ENCODE peak calls at places on chromosomes 7 and 10, in ten cellular contexts. One of them, this sample, is unnamed. For H3K4me1, the result is how much of the 10 kb centered on the place peaks cover.

GRCh38 chr10:7704360-7704759 is 1.2 kb downstream of the ITIH2 start:
- DNase-seq in lower lobe of right lung: no peak
- DNase-seq in hepatocyte: no peak
- DNase-seq in PC-9: no peak
- DNase-seq in fibroblast of lung: no peak
- DNase-seq in heart right ventricle: no peak
- DNase-seq in OCI-LY7: no peak
- DNase-seq in uterus: no peak
- DNase-seq in GM23338: no peak
- DNase-seq in CD8-positive, alpha-beta T cell: no peak
- DNase-seq in this sample: no peak

GRCh38 chr10:7054915-7055314 is 355.9 kb downstream of the SFMBT2 start:
- DNase-seq in lower lobe of right lung: no peak
- DNase-seq in hepatocyte: no peak
- DNase-seq in PC-9: no peak
- DNase-seq in fibroblast of lung: peak
- DNase-seq in heart right ventricle: no peak
- DNase-seq in OCI-LY7: peak
- DNase-seq in uterus: no peak
- DNase-seq in GM23338: peak
- DNase-seq in CD8-positive, alpha-beta T cell: no peak
- DNase-seq in this sample: no peak

GRCh38 chr10:23053036-23053435 is 42.3 kb upstream of the MSRB2 start:
- DNase-seq in lower lobe of right lung: peak
- DNase-seq in hepatocyte: peak
- DNase-seq in PC-9: peak
- DNase-seq in fibroblast of lung: peak
- DNase-seq in heart right ventricle: no peak
- DNase-seq in OCI-LY7: no peak
- DNase-seq in uterus: no peak
- DNase-seq in GM23338: peak
- DNase-seq in CD8-positive, alpha-beta T cell: no peak
- DNase-seq in this sample: no peak

GRCh38 chr10:44051584-44052385 is 333.1 kb downstream of the CXCL12 start:
- DNase-seq in lower lobe of right lung: no peak
- DNase-seq in hepatocyte: no peak
- DNase-seq in PC-9: no peak
- DNase-seq in fibroblast of lung: peak
- DNase-seq in heart right ventricle: no peak
- DNase-seq in OCI-LY7: no peak
- DNase-seq in uterus: no peak
- DNase-seq in GM23338: no peak
- DNase-seq in CD8-positive, alpha-beta T cell: no peak
- DNase-seq in this sample: no peak

GRCh38 chr10:63586048-63586447 is 64.8 kb downstream of the REEP3 start:
- DNase-seq in lower lobe of right lung: no peak
- DNase-seq in hepatocyte: no peak
- DNase-seq in PC-9: no peak
- DNase-seq in fibroblast of lung: no peak
- DNase-seq in heart right ventricle: no peak
- DNase-seq in OCI-LY7: no peak
- DNase-seq in uterus: no peak
- DNase-seq in GM23338: no peak
- DNase-seq in CD8-positive, alpha-beta T cell: no peak
- DNase-seq in this sample: no peak

GRCh38 chr7:112550468-112551060 is 69.8 kb downstream of the LSMEM1 start:
- DNase-seq in lower lobe of right lung: no peak
- DNase-seq in hepatocyte: peak
- DNase-seq in PC-9: peak
- DNase-seq in fibroblast of lung: peak
- DNase-seq in heart right ventricle: peak
- DNase-seq in OCI-LY7: peak
- DNase-seq in uterus: no peak
- DNase-seq in GM23338: peak
- DNase-seq in CD8-positive, alpha-beta T cell: no peak
- DNase-seq in this sample: no peak

GRCh38 chr10:95266674-95267095 is 24.1 kb downstream of the PDLIM1 start:
- DNase-seq in lower lobe of right lung: no peak
- DNase-seq in hepatocyte: peak
- DNase-seq in PC-9: no peak
- DNase-seq in fibroblast of lung: peak
- DNase-seq in heart right ventricle: no peak
- DNase-seq in OCI-LY7: peak
- DNase-seq in uterus: no peak
- DNase-seq in GM23338: peak
- DNase-seq in CD8-positive, alpha-beta T cell: no peak
- DNase-seq in this sample: no peak

GRCh38 chr7:55878701-55879100 is 8.6 kb upstream of the ZNF713 start:
- DNase-seq in lower lobe of right lung: no peak
- DNase-seq in hepatocyte: no peak
- DNase-seq in PC-9: no peak
- DNase-seq in fibroblast of lung: no peak
- DNase-seq in heart right ventricle: no peak
- DNase-seq in OCI-LY7: no peak
- DNase-seq in uterus: no peak
- DNase-seq in GM23338: no peak
- DNase-seq in CD8-positive, alpha-beta T cell: no peak
- DNase-seq in this sample: no peak

GRCh38 chr10:43955002-43955596 is 306.4 kb upstream of the ZNF32 start:
- DNase-seq in lower lobe of right lung: no peak
- DNase-seq in hepatocyte: no peak
- DNase-seq in PC-9: no peak
- DNase-seq in fibroblast of lung: no peak
- DNase-seq in heart right ventricle: no peak
- DNase-seq in OCI-LY7: no peak
- DNase-seq in uterus: no peak
- DNase-seq in GM23338: peak
- DNase-seq in CD8-positive, alpha-beta T cell: no peak
- DNase-seq in this sample: no peak

GRCh38 chr7:94239661-94240234 is 154.9 kb upstream of the COL1A2 start:
- DNase-seq in lower lobe of right lung: peak
- DNase-seq in hepatocyte: no peak
- DNase-seq in PC-9: no peak
- DNase-seq in fibroblast of lung: no peak
- DNase-seq in heart right ventricle: peak
- DNase-seq in OCI-LY7: no peak
- DNase-seq in uterus: no peak
- DNase-seq in GM23338: peak
- DNase-seq in CD8-positive, alpha-beta T cell: no peak
- DNase-seq in this sample: no peak

GRCh38 chr10:112330607-112331160 is 43.2 kb upstream of the ACSL5 start:
- DNase-seq in lower lobe of right lung: no peak
- DNase-seq in hepatocyte: no peak
- DNase-seq in PC-9: no peak
- DNase-seq in fibroblast of lung: no peak
- DNase-seq in heart right ventricle: no peak
- DNase-seq in OCI-LY7: no peak
- DNase-seq in uterus: no peak
- DNase-seq in GM23338: no peak
- DNase-seq in CD8-positive, alpha-beta T cell: no peak
- DNase-seq in this sample: no peak

GRCh38 chr10:34222359-34222758 is 592.7 kb downstream of the PARD3 start:
- DNase-seq in lower lobe of right lung: no peak
- DNase-seq in hepatocyte: no peak
- DNase-seq in PC-9: no peak
- DNase-seq in fibroblast of lung: no peak
- DNase-seq in heart right ventricle: no peak
- DNase-seq in OCI-LY7: no peak
- DNase-seq in uterus: no peak
- DNase-seq in GM23338: no peak
- DNase-seq in CD8-positive, alpha-beta T cell: no peak
- DNase-seq in this sample: no peak

GRCh38 chr7:132930881-132931280 is 151.0 kb downstream of the CHCHD3 start:
- DNase-seq in lower lobe of right lung: no peak
- DNase-seq in hepatocyte: no peak
- DNase-seq in PC-9: no peak
- DNase-seq in fibroblast of lung: peak
- DNase-seq in heart right ventricle: no peak
- DNase-seq in OCI-LY7: peak
- DNase-seq in uterus: no peak
- DNase-seq in GM23338: peak
- DNase-seq in CD8-positive, alpha-beta T cell: no peak
- DNase-seq in this sample: no peak

GRCh38 chr10:91603173-91603572 is 29.7 kb downstream of the PPP1R3C start:
- DNase-seq in lower lobe of right lung: no peak
- DNase-seq in hepatocyte: no peak
- DNase-seq in PC-9: no peak
- DNase-seq in fibroblast of lung: no peak
- DNase-seq in heart right ventricle: no peak
- DNase-seq in OCI-LY7: no peak
- DNase-seq in uterus: no peak
- DNase-seq in GM23338: no peak
- DNase-seq in CD8-positive, alpha-beta T cell: no peak
- DNase-seq in this sample: no peak

GRCh38 chr7:50469181-50469580 is 19.0 kb upstream of the FIGNL1 start:
- DNase-seq in lower lobe of right lung: no peak
- DNase-seq in hepatocyte: no peak
- DNase-seq in PC-9: no peak
- DNase-seq in fibroblast of lung: no peak
- DNase-seq in heart right ventricle: no peak
- DNase-seq in OCI-LY7: no peak
- DNase-seq in uterus: no peak
- DNase-seq in GM23338: no peak
- DNase-seq in CD8-positive, alpha-beta T cell: no peak
- DNase-seq in this sample: no peak

GRCh38 chr7:50470250-50471163 is 20.4 kb upstream of the FIGNL1 start:
- DNase-seq in lower lobe of right lung: no peak
- DNase-seq in hepatocyte: no peak
- DNase-seq in PC-9: no peak
- DNase-seq in fibroblast of lung: no peak
- DNase-seq in heart right ventricle: no peak
- DNase-seq in OCI-LY7: no peak
- DNase-seq in uterus: no peak
- DNase-seq in GM23338: no peak
- DNase-seq in CD8-positive, alpha-beta T cell: no peak
- DNase-seq in this sample: no peak

GRCh38 chr7:50466815-50467569 is 16.8 kb upstream of the FIGNL1 start:
- DNase-seq in lower lobe of right lung: no peak
- DNase-seq in hepatocyte: no peak
- DNase-seq in PC-9: no peak
- DNase-seq in fibroblast of lung: no peak
- DNase-seq in heart right ventricle: no peak
- DNase-seq in OCI-LY7: no peak
- DNase-seq in uterus: no peak
- DNase-seq in GM23338: no peak
- DNase-seq in CD8-positive, alpha-beta T cell: no peak
- DNase-seq in this sample: no peak

GRCh38 chr7:50471970-50472369 is 21.8 kb upstream of the FIGNL1 start:
- DNase-seq in lower lobe of right lung: no peak
- DNase-seq in hepatocyte: no peak
- DNase-seq in PC-9: no peak
- DNase-seq in fibroblast of lung: no peak
- DNase-seq in heart right ventricle: no peak
- DNase-seq in OCI-LY7: no peak
- DNase-seq in uterus: no peak
- DNase-seq in GM23338: no peak
- DNase-seq in CD8-positive, alpha-beta T cell: no peak
- DNase-seq in this sample: no peak

DNA sequence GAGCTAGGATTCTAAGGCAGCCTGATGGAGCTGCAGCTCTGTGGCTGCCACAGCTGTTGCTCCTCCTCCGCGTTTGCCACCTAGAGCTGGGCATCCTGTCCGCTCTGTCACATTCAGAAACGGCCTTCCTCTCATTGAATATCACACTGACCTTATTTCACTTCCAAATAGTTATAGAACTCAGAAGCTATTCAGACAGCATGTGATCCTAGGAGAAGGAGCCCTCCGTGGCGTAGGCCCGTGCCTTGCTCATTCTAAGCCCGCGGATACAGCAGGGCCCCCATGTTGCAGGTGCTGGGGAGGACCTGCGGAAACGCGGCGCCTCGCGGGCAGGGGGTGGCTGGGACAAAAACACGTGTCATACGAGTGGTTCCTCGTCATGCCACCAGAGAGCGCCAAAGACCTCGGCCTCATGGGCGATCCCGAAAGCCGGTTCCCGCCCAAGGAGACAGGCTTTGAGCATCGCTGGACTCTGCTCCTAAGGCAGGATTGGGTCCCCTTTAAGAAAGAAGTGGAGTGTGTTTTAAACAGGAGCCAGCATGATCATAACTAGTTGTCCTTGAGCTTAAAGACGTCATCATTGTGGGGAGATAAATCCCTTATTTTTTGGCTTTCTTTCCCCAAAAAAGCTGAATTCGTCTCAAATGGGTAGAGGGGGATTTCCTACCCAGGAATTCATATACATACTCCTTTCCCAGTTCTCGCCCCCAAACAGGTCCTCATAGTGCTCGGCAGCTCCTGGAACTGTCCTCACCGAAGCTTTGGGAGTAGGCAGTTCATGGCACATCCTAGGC is 17.9 kb upstream of the FIGNL1 start:
- DNase-seq in lower lobe of right lung: peak
- DNase-seq in hepatocyte: peak
- DNase-seq in PC-9: peak
- DNase-seq in fibroblast of lung: peak
- DNase-seq in heart right ventricle: peak
- DNase-seq in OCI-LY7: peak
- DNase-seq in uterus: peak
- DNase-seq in GM23338: peak
- DNase-seq in CD8-positive, alpha-beta T cell: peak
- DNase-seq in this sample: peak
- H3K4me3 ChIP-seq in lower lobe of right lung: peak
- H3K4me3 ChIP-seq in hepatocyte: no peak
- H3K4me3 ChIP-seq in PC-9: peak
- H3K4me3 ChIP-seq in fibroblast of lung: no peak
- H3K4me3 ChIP-seq in heart right ventricle: no peak
- H3K4me3 ChIP-seq in OCI-LY7: no peak
- H3K4me3 ChIP-seq in uterus: no peak
- H3K4me3 ChIP-seq in GM23338: peak
- H3K4me3 ChIP-seq in CD8-positive, alpha-beta T cell: peak
- H3K4me3 ChIP-seq in this sample: no peak

GRCh38 chr10:126854726-126855125 is 50.5 kb upstream of the DOCK1 start:
- DNase-seq in lower lobe of right lung: no peak
- DNase-seq in hepatocyte: no peak
- DNase-seq in PC-9: no peak
- DNase-seq in fibroblast of lung: no peak
- DNase-seq in heart right ventricle: no peak
- DNase-seq in OCI-LY7: no peak
- DNase-seq in uterus: no peak
- DNase-seq in GM23338: no peak
- DNase-seq in CD8-positive, alpha-beta T cell: no peak
- DNase-seq in this sample: no peak
- H3K4me1 ChIP-seq in lower lobe of right lung: under half
- H3K4me1 ChIP-seq in hepatocyte: under half
- H3K4me1 ChIP-seq in PC-9: under half
- H3K4me1 ChIP-seq in fibroblast of lung: under half
- H3K4me1 ChIP-seq in heart right ventricle: under half
- H3K4me1 ChIP-seq in OCI-LY7: under half
- H3K4me1 ChIP-seq in uterus: under half
- H3K4me1 ChIP-seq in GM23338: under half
- H3K4me1 ChIP-seq in CD8-positive, alpha-beta T cell: under half
- H3K4me1 ChIP-seq in this sample: under half

GRCh38 chr10:46273506-46274477 is 13.0 kb upstream of the ANTXRL start:
- DNase-seq in lower lobe of right lung: no peak
- DNase-seq in hepatocyte: no peak
- DNase-seq in PC-9: peak
- DNase-seq in fibroblast of lung: no peak
- DNase-seq in heart right ventricle: no peak
- DNase-seq in OCI-LY7: no peak
- DNase-seq in uterus: no peak
- DNase-seq in GM23338: peak
- DNase-seq in CD8-positive, alpha-beta T cell: no peak
- DNase-seq in this sample: peak
- TF ChIP-seq CTCF in lower lobe of right lung: no peak
- TF ChIP-seq CTCF in hepatocyte: no peak
- TF ChIP-seq CTCF in PC-9: peak
- TF ChIP-seq CTCF in fibroblast of lung: no peak
- TF ChIP-seq CTCF in heart right ventricle: no peak
- TF ChIP-seq CTCF in OCI-LY7: peak
- TF ChIP-seq CTCF in uterus: no peak
- TF ChIP-seq CTCF in GM23338: peak
- TF ChIP-seq CTCF in CD8-positive, alpha-beta T cell: no peak
- TF ChIP-seq CTCF in this sample: no peak

GRCh38 chr10:944034-944831 is 12.7 kb upstream of the LARP4B start:
- DNase-seq in lower lobe of right lung: peak
- DNase-seq in hepatocyte: no peak
- DNase-seq in PC-9: peak
- DNase-seq in fibroblast of lung: peak
- DNase-seq in heart right ventricle: peak
- DNase-seq in OCI-LY7: no peak
- DNase-seq in uterus: peak
- DNase-seq in GM23338: no peak
- DNase-seq in CD8-positive, alpha-beta T cell: no peak
- DNase-seq in this sample: peak
- H3K4me3 ChIP-seq in lower lobe of right lung: no peak
- H3K4me3 ChIP-seq in hepatocyte: no peak
- H3K4me3 ChIP-seq in PC-9: no peak
- H3K4me3 ChIP-seq in fibroblast of lung: no peak
- H3K4me3 ChIP-seq in heart right ventricle: peak
- H3K4me3 ChIP-seq in OCI-LY7: no peak
- H3K4me3 ChIP-seq in uterus: no peak
- H3K4me3 ChIP-seq in GM23338: no peak
- H3K4me3 ChIP-seq in CD8-positive, alpha-beta T cell: no peak
- H3K4me3 ChIP-seq in this sample: peak